ENCODE peak calls at places on chromosomes 11 and 22, in seven cellular contexts. One of them, this sample, is unnamed.

GRCh38 chr22:49825944-49826602 is 1.6 kb downstream of the BRD1 start:
- DNase-seq in fibroblast of lung: peak; percentile 48
- DNase-seq in GM23338: no peak
- DNase-seq in endothelial cell of umbilical vein: peak; percentile 15
- DNase-seq in SK-N-SH: no peak
- DNase-seq in neuronal stem cell: no peak
- DNase-seq in GM23248: peak; percentile 81
- DNase-seq in this sample: peak; percentile 46

GRCh38 chr22:47053013-47053864 is 290.8 kb downstream of the TBC1D22A start:
- DNase-seq in fibroblast of lung: no peak
- DNase-seq in neuronal stem cell: no peak
- DNase-seq in GM23338: no peak
- DNase-seq in GM23248: no peak
- DNase-seq in SK-N-SH: no peak
- DNase-seq in endothelial cell of umbilical vein: no peak
- DNase-seq in this sample: no peak

GRCh38 chr11:124897681-124898680 is at the start of gene ROBO4:
- DNase-seq in fibroblast of lung: peak; percentile 94
- DNase-seq in GM23338: no peak
- DNase-seq in endothelial cell of umbilical vein: peak; percentile 87
- DNase-seq in GM23248: peak; percentile 94
- DNase-seq in SK-N-SH: peak; percentile 15
- DNase-seq in neuronal stem cell: no peak
- DNase-seq in this sample: peak; percentile 94

GRCh38 chr22:45224988-45225731 is 15.5 kb downstream of the KIAA0930 start:
- DNase-seq in neuronal stem cell: no peak
- DNase-seq in endothelial cell of umbilical vein: no peak
- DNase-seq in GM23338: no peak
- DNase-seq in fibroblast of lung: no peak
- DNase-seq in SK-N-SH: no peak
- DNase-seq in GM23248: no peak
- DNase-seq in this sample: no peak

GRCh38 chr22:20013382-20013871 is 3.2 kb downstream of the ARVCF start:
- DNase-seq in GM23248: peak; percentile 48
- DNase-seq in GM23338: peak; percentile 88
- DNase-seq in fibroblast of lung: peak; percentile 48
- DNase-seq in neuronal stem cell: peak; percentile 60
- DNase-seq in endothelial cell of umbilical vein: peak; percentile 67
- DNase-seq in SK-N-SH: peak; percentile 86
- DNase-seq in this sample: no peak

GRCh38 chr11:32671051-32671450 is 87.4 kb downstream of the EIF3M start:
- DNase-seq in GM23338: no peak
- DNase-seq in endothelial cell of umbilical vein: no peak
- DNase-seq in neuronal stem cell: no peak
- DNase-seq in GM23248: no peak
- DNase-seq in SK-N-SH: peak; percentile 26
- DNase-seq in fibroblast of lung: no peak
- DNase-seq in this sample: no peak

GRCh38 chr11:113114452-113115027 is 153.3 kb downstream of the NCAM1 start:
- DNase-seq in SK-N-SH: peak; percentile 49
- DNase-seq in endothelial cell of umbilical vein: no peak
- DNase-seq in neuronal stem cell: peak; percentile 20
- DNase-seq in GM23338: peak; percentile 67
- DNase-seq in GM23248: peak; percentile 75
- DNase-seq in fibroblast of lung: peak; percentile 46
- DNase-seq in this sample: peak; percentile 49

GRCh38 chr22:50040717-50041116 is 17.4 kb downstream of the TTLL8 start:
- DNase-seq in neuronal stem cell: no peak
- DNase-seq in endothelial cell of umbilical vein: no peak
- DNase-seq in fibroblast of lung: no peak
- DNase-seq in GM23248: no peak
- DNase-seq in GM23338: no peak
- DNase-seq in SK-N-SH: no peak
- DNase-seq in this sample: no peak

GRCh38 chr11:19817265-19817851 is 104.7 kb downstream of the NAV2 start:
- DNase-seq in GM23338: peak; percentile 92
- DNase-seq in GM23248: no peak
- DNase-seq in SK-N-SH: no peak
- DNase-seq in neuronal stem cell: no peak
- DNase-seq in fibroblast of lung: no peak
- DNase-seq in endothelial cell of umbilical vein: no peak
- DNase-seq in this sample: no peak

GRCh38 chr22:44860311-44860710 is 107.9 kb downstream of the ARHGAP8 start:
- DNase-seq in fibroblast of lung: no peak
- DNase-seq in GM23248: no peak
- DNase-seq in SK-N-SH: no peak
- DNase-seq in neuronal stem cell: no peak
- DNase-seq in GM23338: no peak
- DNase-seq in endothelial cell of umbilical vein: no peak
- DNase-seq in this sample: no peak

GRCh38 chr22:49997221-49997599 is 15.4 kb downstream of the IL17REL start:
- DNase-seq in neuronal stem cell: no peak
- DNase-seq in endothelial cell of umbilical vein: no peak
- DNase-seq in GM23338: no peak
- DNase-seq in fibroblast of lung: no peak
- DNase-seq in SK-N-SH: no peak
- DNase-seq in GM23248: no peak
- DNase-seq in this sample: no peak

GRCh38 chr11:73397468-73398131 is 21.4 kb downstream of the RELT start:
- DNase-seq in SK-N-SH: no peak
- DNase-seq in GM23248: no peak
- DNase-seq in fibroblast of lung: no peak
- DNase-seq in neuronal stem cell: no peak
- DNase-seq in GM23338: no peak
- DNase-seq in endothelial cell of umbilical vein: no peak
- DNase-seq in this sample: no peak

GRCh38 chr11:1405186-1406020 is 15.7 kb downstream of the BRSK2 start:
- DNase-seq in GM23338: no peak
- DNase-seq in fibroblast of lung: no peak
- DNase-seq in neuronal stem cell: no peak
- DNase-seq in endothelial cell of umbilical vein: no peak
- DNase-seq in GM23248: no peak
- DNase-seq in SK-N-SH: no peak
- DNase-seq in this sample: no peak

GRCh38 chr22:20061481-20061861 is 18.6 kb upstream of the DGCR8 start:
- DNase-seq in endothelial cell of umbilical vein: peak; percentile 6
- DNase-seq in fibroblast of lung: peak; percentile 56
- DNase-seq in neuronal stem cell: no peak
- DNase-seq in GM23338: no peak
- DNase-seq in SK-N-SH: no peak
- DNase-seq in GM23248: peak; percentile 7
- DNase-seq in this sample: no peak

DNA sequence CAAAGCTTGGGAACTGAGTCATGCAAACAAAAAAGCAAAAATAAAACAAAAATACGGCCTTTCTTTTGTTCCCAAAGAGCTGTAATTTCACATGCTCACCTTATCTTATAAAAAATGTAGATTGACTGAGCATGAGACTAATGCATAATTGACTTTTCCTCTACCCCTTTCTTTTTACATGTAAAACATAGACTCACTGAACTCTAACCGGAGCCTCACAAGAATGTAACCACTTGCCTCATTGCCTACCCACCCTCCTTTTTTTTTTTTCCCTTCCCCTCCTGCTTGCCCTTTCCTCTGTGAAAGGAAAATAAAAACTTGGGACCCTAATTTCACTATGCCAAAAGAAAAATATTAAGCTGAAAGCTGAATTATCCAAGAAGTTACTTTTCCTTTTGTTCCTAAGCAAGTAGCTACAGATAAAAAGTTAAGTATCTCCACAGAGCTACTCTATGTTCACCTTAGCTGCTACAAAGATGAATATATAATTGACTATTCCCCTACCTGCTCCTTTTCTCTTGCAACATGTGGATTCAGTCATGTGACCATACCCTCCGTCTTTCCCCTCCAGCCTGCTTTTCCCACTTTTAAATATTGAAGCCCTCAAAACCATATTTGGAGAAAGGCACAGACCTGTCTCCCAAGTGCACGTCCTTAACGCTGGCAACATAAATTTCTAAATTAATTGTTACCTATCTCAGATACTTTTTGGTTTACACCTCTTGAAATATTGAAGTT is 39.6 kb upstream of the WEE1 start:
- DNase-seq in SK-N-SH: no peak
- DNase-seq in GM23338: peak; percentile 24
- DNase-seq in fibroblast of lung: peak; percentile 73
- DNase-seq in endothelial cell of umbilical vein: no peak
- DNase-seq in neuronal stem cell: no peak
- DNase-seq in GM23248: no peak
- DNase-seq in this sample: no peak
- H2AFZ ChIP-seq in SK-N-SH: no peak overlapping the region
- H2AFZ ChIP-seq in GM23338: no peak overlapping the region
- H2AFZ ChIP-seq in fibroblast of lung: peak overlapping the region; percentile 1
- H2AFZ ChIP-seq in endothelial cell of umbilical vein: no peak overlapping the region
- H2AFZ ChIP-seq in neuronal stem cell: peak overlapping the region; percentile 67
- H2AFZ ChIP-seq in GM23248: no peak overlapping the region
- H2AFZ ChIP-seq in this sample: peak overlapping the region; percentile 17

DNA sequence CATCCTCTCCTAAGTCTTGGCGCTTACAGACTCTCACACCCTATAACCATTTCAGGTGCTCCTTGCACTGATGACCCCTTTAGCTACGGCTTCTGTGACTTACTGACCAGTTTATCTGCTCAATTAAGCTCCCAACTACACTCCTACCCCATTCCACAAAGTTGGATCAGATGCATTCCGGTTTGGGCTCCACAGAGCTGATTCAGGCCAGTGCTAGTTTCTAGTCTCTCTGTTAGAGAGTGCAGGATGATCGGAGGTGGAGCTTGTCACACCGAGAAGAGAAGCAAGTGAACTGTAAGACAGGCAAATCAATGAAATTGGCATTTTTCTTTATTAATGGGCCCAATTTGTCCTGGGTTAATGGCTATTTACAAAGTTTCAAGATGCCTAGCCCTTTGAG is 436.8 kb upstream of the CADM1 start:
- DNase-seq in SK-N-SH: no peak
- DNase-seq in neuronal stem cell: no peak
- DNase-seq in GM23248: no peak
- DNase-seq in endothelial cell of umbilical vein: no peak
- DNase-seq in GM23338: no peak
- DNase-seq in fibroblast of lung: no peak
- DNase-seq in this sample: no peak
- H2AFZ ChIP-seq in SK-N-SH: no peak overlapping the region
- H2AFZ ChIP-seq in neuronal stem cell: no peak overlapping the region
- H2AFZ ChIP-seq in GM23248: no peak overlapping the region
- H2AFZ ChIP-seq in endothelial cell of umbilical vein: no peak overlapping the region
- H2AFZ ChIP-seq in GM23338: no peak overlapping the region
- H2AFZ ChIP-seq in fibroblast of lung: no peak overlapping the region
- H2AFZ ChIP-seq in this sample: peak overlapping the region; percentile 75

GRCh38 chr11:130625907-130626306 is 177.5 kb downstream of the ADAMTS15 start:
- DNase-seq in GM23248: no peak
- DNase-seq in GM23338: no peak
- DNase-seq in endothelial cell of umbilical vein: no peak
- DNase-seq in neuronal stem cell: no peak
- DNase-seq in fibroblast of lung: no peak
- DNase-seq in SK-N-SH: no peak
- DNase-seq in this sample: no peak

GRCh38 chr11:130622126-130622525 is 173.7 kb downstream of the ADAMTS15 start:
- DNase-seq in fibroblast of lung: no peak
- DNase-seq in endothelial cell of umbilical vein: no peak
- DNase-seq in GM23338: no peak
- DNase-seq in neuronal stem cell: no peak
- DNase-seq in GM23248: no peak
- DNase-seq in SK-N-SH: no peak
- DNase-seq in this sample: no peak

GRCh38 chr11:130624946-130625345 is 176.5 kb downstream of the ADAMTS15 start:
- DNase-seq in GM23248: no peak
- DNase-seq in endothelial cell of umbilical vein: no peak
- DNase-seq in neuronal stem cell: no peak
- DNase-seq in GM23338: no peak
- DNase-seq in fibroblast of lung: peak; percentile 94
- DNase-seq in SK-N-SH: no peak
- DNase-seq in this sample: no peak

GRCh38 chr11:130620566-130620965 is 172.1 kb downstream of the ADAMTS15 start:
- DNase-seq in GM23248: no peak
- DNase-seq in fibroblast of lung: no peak
- DNase-seq in endothelial cell of umbilical vein: no peak
- DNase-seq in SK-N-SH: no peak
- DNase-seq in GM23338: no peak
- DNase-seq in neuronal stem cell: no peak
- DNase-seq in this sample: no peak

DNA sequence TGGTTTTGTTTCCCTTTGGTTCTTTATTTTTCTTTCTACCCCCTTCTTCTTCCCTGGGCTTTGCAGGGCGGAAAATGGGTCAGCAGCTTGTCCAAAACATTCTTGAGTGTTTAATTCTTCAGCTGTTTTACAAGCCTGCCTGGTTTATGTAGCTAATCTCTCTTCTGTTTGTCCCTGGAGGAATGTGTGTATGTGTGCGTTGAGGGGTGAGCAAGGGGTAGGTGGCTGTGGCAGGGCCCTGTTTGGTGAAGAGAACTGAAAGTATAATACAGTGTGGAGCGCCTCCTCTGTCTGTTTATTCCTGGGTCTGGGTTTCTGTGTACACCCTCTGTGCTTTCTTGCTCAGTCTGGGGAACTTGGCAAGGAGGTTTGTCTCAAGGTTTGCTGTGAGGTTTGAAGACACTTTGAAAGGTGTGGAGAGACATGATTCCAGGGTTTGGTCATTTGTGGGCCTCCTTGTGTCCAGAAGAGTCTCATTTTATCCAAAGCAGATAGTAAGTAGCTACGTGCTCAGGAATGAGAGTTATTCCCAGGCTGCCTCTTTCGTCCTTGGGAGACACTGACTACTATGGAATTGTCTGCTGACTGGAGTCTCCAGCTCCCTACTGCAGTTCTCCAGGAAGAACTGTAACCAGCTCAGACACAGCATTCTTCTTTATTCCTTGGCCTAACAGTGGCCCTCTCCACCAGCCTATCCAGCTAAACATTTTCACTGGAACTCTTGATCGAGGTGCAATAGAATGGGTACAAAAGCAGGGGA is 175.6 kb downstream of the ADAMTS15 start:
- DNase-seq in GM23338: no peak
- DNase-seq in neuronal stem cell: no peak
- DNase-seq in fibroblast of lung: peak; percentile 48
- DNase-seq in SK-N-SH: no peak
- DNase-seq in GM23248: no peak
- DNase-seq in endothelial cell of umbilical vein: no peak
- DNase-seq in this sample: no peak
- H2AFZ ChIP-seq in GM23338: no peak overlapping the region
- H2AFZ ChIP-seq in neuronal stem cell: no peak overlapping the region
- H2AFZ ChIP-seq in fibroblast of lung: peak overlapping the region; percentile 19
- H2AFZ ChIP-seq in SK-N-SH: no peak overlapping the region
- H2AFZ ChIP-seq in GM23248: no peak overlapping the region
- H2AFZ ChIP-seq in endothelial cell of umbilical vein: no peak overlapping the region
- H2AFZ ChIP-seq in this sample: no peak overlapping the region

DNA sequence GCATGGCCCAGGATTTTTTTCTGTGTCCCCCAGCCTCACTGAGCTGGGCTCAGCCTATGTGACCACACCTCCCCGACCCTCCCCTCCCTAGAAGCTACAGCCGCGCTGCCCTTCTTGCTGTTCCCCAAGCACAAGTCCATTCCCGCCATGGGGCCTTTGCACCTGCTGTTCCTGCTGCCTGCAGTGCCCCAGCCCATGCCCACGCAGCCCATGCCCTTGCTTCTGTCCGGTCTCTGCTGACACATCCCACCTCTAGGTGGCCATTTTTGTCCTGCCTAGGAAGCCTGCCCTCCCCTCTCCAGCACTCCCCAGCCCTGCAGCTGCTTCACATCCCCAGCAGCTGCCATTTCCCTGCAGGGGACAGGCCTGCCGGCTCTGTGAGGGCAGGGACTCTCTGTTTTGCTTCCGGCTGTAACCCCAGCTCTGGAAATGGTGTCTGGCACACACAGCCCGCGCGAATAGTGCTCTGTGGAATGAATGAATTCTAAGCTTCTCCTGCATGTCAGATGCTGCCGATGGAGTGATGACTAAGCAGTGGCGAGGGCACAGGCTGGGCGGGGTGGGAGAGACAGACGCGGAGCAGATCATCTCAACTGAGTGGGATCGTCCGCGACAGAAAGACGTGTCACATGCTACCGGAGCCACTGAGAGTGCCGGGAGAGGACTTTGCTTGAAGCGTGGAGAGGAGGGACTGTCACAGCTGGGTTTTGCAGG is 334.3 kb downstream of the CTTN start:
- DNase-seq in GM23338: no peak
- DNase-seq in SK-N-SH: no peak
- DNase-seq in fibroblast of lung: no peak
- DNase-seq in neuronal stem cell: no peak
- DNase-seq in GM23248: peak; percentile 29
- DNase-seq in endothelial cell of umbilical vein: no peak
- DNase-seq in this sample: no peak
- H2AFZ ChIP-seq in GM23338: no peak overlapping the region
- H2AFZ ChIP-seq in SK-N-SH: no peak overlapping the region
- H2AFZ ChIP-seq in fibroblast of lung: no peak overlapping the region
- H2AFZ ChIP-seq in neuronal stem cell: peak overlapping the region; percentile 81
- H2AFZ ChIP-seq in GM23248: no peak overlapping the region
- H2AFZ ChIP-seq in endothelial cell of umbilical vein: no peak overlapping the region
- H2AFZ ChIP-seq in this sample: no peak overlapping the region

This sample was measured in mammary epithelial cell.